ENCODE peak calls at places on chromosomes 4 and X, in seven cellular contexts. One of them, this sample, is unnamed.

GRCh38 chr4:108620933-108621905 is 843 bp downstream of the RPL34 start:
- DNase-seq in sigmoid colon: no peak
- DNase-seq in A549: no peak
- DNase-seq in left ventricle myocardium inferior: no peak
- DNase-seq in upper lobe of right lung: no peak
- DNase-seq in epithelial cell of esophagus: peak; percentile 14
- DNase-seq in DND-41: no peak
- DNase-seq in this sample: no peak

GRCh38 chr4:116824172-116824571 is 261.2 kb downstream of the TRAM1L1 start:
- DNase-seq in upper lobe of right lung: no peak
- DNase-seq in sigmoid colon: no peak
- DNase-seq in DND-41: no peak
- DNase-seq in left ventricle myocardium inferior: no peak
- DNase-seq in A549: no peak
- DNase-seq in epithelial cell of esophagus: no peak
- DNase-seq in this sample: no peak

GRCh38 chr4:8427761-8428287 is 12.7 kb downstream of the ACOX3 start:
- DNase-seq in epithelial cell of esophagus: peak; percentile 9
- DNase-seq in A549: no peak
- DNase-seq in sigmoid colon: peak; percentile 76
- DNase-seq in DND-41: no peak
- DNase-seq in left ventricle myocardium inferior: peak; percentile 37
- DNase-seq in upper lobe of right lung: no peak
- DNase-seq in this sample: no peak

GRCh38 chr4:40963912-40964478 is 214.2 kb downstream of the NSUN7 start:
- DNase-seq in A549: no peak
- DNase-seq in sigmoid colon: no peak
- DNase-seq in left ventricle myocardium inferior: no peak
- DNase-seq in epithelial cell of esophagus: peak; percentile 7
- DNase-seq in upper lobe of right lung: no peak
- DNase-seq in DND-41: no peak
- DNase-seq in this sample: no peak

GRCh38 chrX:106783716-106784115 is 18.8 kb upstream of the TBC1D8B start:
- DNase-seq in left ventricle myocardium inferior: no peak
- DNase-seq in DND-41: no peak
- DNase-seq in epithelial cell of esophagus: no peak
- DNase-seq in sigmoid colon: no peak
- DNase-seq in A549: no peak
- DNase-seq in upper lobe of right lung: no peak
- DNase-seq in this sample: no peak

GRCh38 chr4:86769794-86770193 is 79.4 kb downstream of the SLC10A6 start:
- DNase-seq in upper lobe of right lung: no peak
- DNase-seq in DND-41: no peak
- DNase-seq in left ventricle myocardium inferior: no peak
- DNase-seq in A549: no peak
- DNase-seq in sigmoid colon: no peak
- DNase-seq in epithelial cell of esophagus: no peak
- DNase-seq in this sample: no peak

GRCh38 chr4:134388351-134388750 is 186.8 kb upstream of the PABPC4L start:
- DNase-seq in A549: no peak
- DNase-seq in left ventricle myocardium inferior: no peak
- DNase-seq in epithelial cell of esophagus: no peak
- DNase-seq in DND-41: no peak
- DNase-seq in sigmoid colon: no peak
- DNase-seq in upper lobe of right lung: no peak
- DNase-seq in this sample: no peak

GRCh38 chr4:54553001-54553400 is 104.8 kb upstream of the KIT start:
- DNase-seq in left ventricle myocardium inferior: no peak
- DNase-seq in epithelial cell of esophagus: no peak
- DNase-seq in A549: no peak
- DNase-seq in sigmoid colon: no peak
- DNase-seq in DND-41: no peak
- DNase-seq in upper lobe of right lung: no peak
- DNase-seq in this sample: peak; percentile 63

GRCh38 chrX:112477653-112478052 is 202.1 kb downstream of the LHFPL1 start:
- DNase-seq in left ventricle myocardium inferior: no peak
- DNase-seq in A549: no peak
- DNase-seq in DND-41: no peak
- DNase-seq in upper lobe of right lung: no peak
- DNase-seq in sigmoid colon: no peak
- DNase-seq in epithelial cell of esophagus: no peak
- DNase-seq in this sample: no peak

GRCh38 chr4:81030617-81031388 is at the start of gene BMP3:
- DNase-seq in left ventricle myocardium inferior: no peak
- DNase-seq in DND-41: no peak
- DNase-seq in A549: no peak
- DNase-seq in upper lobe of right lung: peak; percentile 83
- DNase-seq in epithelial cell of esophagus: peak; percentile 8
- DNase-seq in sigmoid colon: peak; percentile 86
- DNase-seq in this sample: no peak

GRCh38 chrX:153414838-153415552 is 3.7 kb downstream of the ZFP92 start:
- DNase-seq in sigmoid colon: no peak
- DNase-seq in DND-41: no peak
- DNase-seq in upper lobe of right lung: peak; percentile 70
- DNase-seq in left ventricle myocardium inferior: peak; percentile 27
- DNase-seq in A549: no peak
- DNase-seq in epithelial cell of esophagus: no peak
- DNase-seq in this sample: no peak

GRCh38 chr4:128757712-128758111 is 51.8 kb upstream of the JADE1 start:
- DNase-seq in DND-41: no peak
- DNase-seq in upper lobe of right lung: no peak
- DNase-seq in left ventricle myocardium inferior: peak; percentile 58
- DNase-seq in sigmoid colon: peak; percentile 75
- DNase-seq in epithelial cell of esophagus: no peak
- DNase-seq in A549: no peak
- DNase-seq in this sample: no peak

GRCh38 chr4:86482851-86483490 is 111.1 kb upstream of the PTPN13 start:
- DNase-seq in sigmoid colon: no peak
- DNase-seq in epithelial cell of esophagus: no peak
- DNase-seq in upper lobe of right lung: no peak
- DNase-seq in DND-41: peak; percentile 42
- DNase-seq in A549: no peak
- DNase-seq in left ventricle myocardium inferior: no peak
- DNase-seq in this sample: no peak

GRCh38 chr4:146255874-146256273 is 41.5 kb downstream of the REELD1 start:
- DNase-seq in sigmoid colon: no peak
- DNase-seq in DND-41: no peak
- DNase-seq in A549: no peak
- DNase-seq in upper lobe of right lung: no peak
- DNase-seq in epithelial cell of esophagus: peak; percentile 36
- DNase-seq in left ventricle myocardium inferior: no peak
- DNase-seq in this sample: peak; percentile 61

GRCh38 chr4:153216546-153216945 is 12.3 kb downstream of the TRIM2 start:
- DNase-seq in sigmoid colon: no peak
- DNase-seq in A549: no peak
- DNase-seq in DND-41: no peak
- DNase-seq in epithelial cell of esophagus: no peak
- DNase-seq in left ventricle myocardium inferior: no peak
- DNase-seq in upper lobe of right lung: no peak
- DNase-seq in this sample: no peak

GRCh38 chr4:185318679-185319078 is 77.0 kb downstream of the LRP2BP start:
- DNase-seq in DND-41: no peak
- DNase-seq in upper lobe of right lung: no peak
- DNase-seq in sigmoid colon: no peak
- DNase-seq in epithelial cell of esophagus: peak; percentile 51
- DNase-seq in A549: no peak
- DNase-seq in left ventricle myocardium inferior: no peak
- DNase-seq in this sample: no peak

GRCh38 chr4:62531731-62532130 is 1331.6 kb downstream of the ADGRL3 start:
- DNase-seq in left ventricle myocardium inferior: no peak
- DNase-seq in sigmoid colon: no peak
- DNase-seq in A549: no peak
- DNase-seq in upper lobe of right lung: no peak
- DNase-seq in DND-41: no peak
- DNase-seq in epithelial cell of esophagus: no peak
- DNase-seq in this sample: no peak

GRCh38 chr4:143432258-143432591 is 81.3 kb upstream of the SMARCA5 start:
- DNase-seq in DND-41: no peak
- DNase-seq in left ventricle myocardium inferior: no peak
- DNase-seq in sigmoid colon: no peak
- DNase-seq in epithelial cell of esophagus: no peak
- DNase-seq in upper lobe of right lung: no peak
- DNase-seq in A549: no peak
- DNase-seq in this sample: no peak

GRCh38 chr4:163448541-163449203 is 24.9 kb downstream of the TKTL2 start:
- DNase-seq in sigmoid colon: no peak
- DNase-seq in DND-41: no peak
- DNase-seq in upper lobe of right lung: no peak
- DNase-seq in A549: no peak
- DNase-seq in epithelial cell of esophagus: peak; percentile 88
- DNase-seq in left ventricle myocardium inferior: no peak
- DNase-seq in this sample: no peak

GRCh38 chrX:69229436-69229835 is 64.2 kb upstream of the PJA1 start:
- DNase-seq in left ventricle myocardium inferior: no peak
- DNase-seq in DND-41: no peak
- DNase-seq in sigmoid colon: no peak
- DNase-seq in epithelial cell of esophagus: peak; percentile 78
- DNase-seq in upper lobe of right lung: no peak
- DNase-seq in A549: no peak
- DNase-seq in this sample: peak; percentile 36

GRCh38 chrX:386768-387575 is at the start of gene PPP2R3B:
- DNase-seq in upper lobe of right lung: peak; percentile 100
- DNase-seq in DND-41: peak; percentile 98
- DNase-seq in sigmoid colon: peak; percentile 100
- DNase-seq in left ventricle myocardium inferior: peak; percentile 99
- DNase-seq in epithelial cell of esophagus: peak; percentile 98
- DNase-seq in A549: peak; percentile 99
- DNase-seq in this sample: peak; percentile 79

GRCh38 chrX:105050921-105051320 is 169.6 kb downstream of the TEX13A start:
- DNase-seq in DND-41: no peak
- DNase-seq in left ventricle myocardium inferior: no peak
- DNase-seq in upper lobe of right lung: peak; percentile 13
- DNase-seq in A549: no peak
- DNase-seq in sigmoid colon: no peak
- DNase-seq in epithelial cell of esophagus: no peak
- DNase-seq in this sample: no peak

GRCh38 chrX:85244411-85245210 is 820 bp downstream of the ZNF711 start:
- DNase-seq in A549: peak; percentile 5
- DNase-seq in DND-41: peak; percentile 53
- DNase-seq in epithelial cell of esophagus: no peak
- DNase-seq in upper lobe of right lung: peak; percentile 46
- DNase-seq in sigmoid colon: no peak
- DNase-seq in left ventricle myocardium inferior: no peak
- DNase-seq in this sample: no peak
- H3K4me3 ChIP-seq in A549: peak overlapping the region; percentile 83
- H3K4me3 ChIP-seq in DND-41: peak overlapping the region; percentile 84
- H3K4me3 ChIP-seq in epithelial cell of esophagus: peak overlapping the region; percentile 64
- H3K4me3 ChIP-seq in upper lobe of right lung: peak overlapping the region; percentile 50
- H3K4me3 ChIP-seq in sigmoid colon: peak overlapping the region; percentile 56
- H3K4me3 ChIP-seq in left ventricle myocardium inferior: peak overlapping the region; percentile 67
- H3K4me3 ChIP-seq in this sample: peak overlapping the region; percentile 72

GRCh38 chrX:41858161-41858775 is 65.1 kb downstream of the CASK start:
- DNase-seq in DND-41: no peak
- DNase-seq in left ventricle myocardium inferior: no peak
- DNase-seq in epithelial cell of esophagus: no peak
- DNase-seq in sigmoid colon: no peak
- DNase-seq in A549: no peak
- DNase-seq in upper lobe of right lung: no peak
- DNase-seq in this sample: no peak
- TF ChIP-seq CTCF in DND-41: no peak
- TF ChIP-seq CTCF in left ventricle myocardium inferior: no peak
- TF ChIP-seq CTCF in epithelial cell of esophagus: no peak
- TF ChIP-seq CTCF in sigmoid colon: no peak
- TF ChIP-seq CTCF in A549: no peak
- TF ChIP-seq CTCF in upper lobe of right lung: no peak
- TF ChIP-seq CTCF in this sample: no peak

GRCh38 chr4:102901804-102902203 is 33.0 kb downstream of the CISD2 start:
- DNase-seq in sigmoid colon: no peak
- DNase-seq in epithelial cell of esophagus: no peak
- DNase-seq in DND-41: no peak
- DNase-seq in upper lobe of right lung: no peak
- DNase-seq in left ventricle myocardium inferior: no peak
- DNase-seq in A549: no peak
- DNase-seq in this sample: no peak
- H3K4me3 ChIP-seq in sigmoid colon: no peak overlapping the region
- H3K4me3 ChIP-seq in epithelial cell of esophagus: no peak overlapping the region
- H3K4me3 ChIP-seq in DND-41: no peak overlapping the region
- H3K4me3 ChIP-seq in upper lobe of right lung: no peak overlapping the region
- H3K4me3 ChIP-seq in left ventricle myocardium inferior: no peak overlapping the region
- H3K4me3 ChIP-seq in A549: no peak overlapping the region
- H3K4me3 ChIP-seq in this sample: no peak overlapping the region

GRCh38 chrX:120309873-120310730 is 1.2 kb downstream of the TMEM255A start:
- DNase-seq in upper lobe of right lung: no peak
- DNase-seq in sigmoid colon: no peak
- DNase-seq in left ventricle myocardium inferior: no peak
- DNase-seq in DND-41: no peak
- DNase-seq in A549: peak; percentile 22
- DNase-seq in epithelial cell of esophagus: peak; percentile 41
- DNase-seq in this sample: no peak

GRCh38 chrX:120311632-120312000 is 355 bp upstream of the TMEM255A start:
- DNase-seq in DND-41: no peak
- DNase-seq in A549: no peak
- DNase-seq in sigmoid colon: no peak
- DNase-seq in epithelial cell of esophagus: no peak
- DNase-seq in upper lobe of right lung: no peak
- DNase-seq in left ventricle myocardium inferior: no peak
- DNase-seq in this sample: no peak

GRCh38 chrX:120308558-120308957 is 2.7 kb downstream of the TMEM255A start:
- DNase-seq in sigmoid colon: no peak
- DNase-seq in upper lobe of right lung: no peak
- DNase-seq in epithelial cell of esophagus: no peak
- DNase-seq in A549: no peak
- DNase-seq in left ventricle myocardium inferior: no peak
- DNase-seq in DND-41: no peak
- DNase-seq in this sample: no peak

GRCh38 chrX:120310861-120311631 is at the start of gene TMEM255A:
- DNase-seq in left ventricle myocardium inferior: no peak
- DNase-seq in sigmoid colon: peak; percentile 68
- DNase-seq in DND-41: no peak
- DNase-seq in epithelial cell of esophagus: peak; percentile 24
- DNase-seq in A549: no peak
- DNase-seq in upper lobe of right lung: peak; percentile 61
- DNase-seq in this sample: no peak

DNA sequence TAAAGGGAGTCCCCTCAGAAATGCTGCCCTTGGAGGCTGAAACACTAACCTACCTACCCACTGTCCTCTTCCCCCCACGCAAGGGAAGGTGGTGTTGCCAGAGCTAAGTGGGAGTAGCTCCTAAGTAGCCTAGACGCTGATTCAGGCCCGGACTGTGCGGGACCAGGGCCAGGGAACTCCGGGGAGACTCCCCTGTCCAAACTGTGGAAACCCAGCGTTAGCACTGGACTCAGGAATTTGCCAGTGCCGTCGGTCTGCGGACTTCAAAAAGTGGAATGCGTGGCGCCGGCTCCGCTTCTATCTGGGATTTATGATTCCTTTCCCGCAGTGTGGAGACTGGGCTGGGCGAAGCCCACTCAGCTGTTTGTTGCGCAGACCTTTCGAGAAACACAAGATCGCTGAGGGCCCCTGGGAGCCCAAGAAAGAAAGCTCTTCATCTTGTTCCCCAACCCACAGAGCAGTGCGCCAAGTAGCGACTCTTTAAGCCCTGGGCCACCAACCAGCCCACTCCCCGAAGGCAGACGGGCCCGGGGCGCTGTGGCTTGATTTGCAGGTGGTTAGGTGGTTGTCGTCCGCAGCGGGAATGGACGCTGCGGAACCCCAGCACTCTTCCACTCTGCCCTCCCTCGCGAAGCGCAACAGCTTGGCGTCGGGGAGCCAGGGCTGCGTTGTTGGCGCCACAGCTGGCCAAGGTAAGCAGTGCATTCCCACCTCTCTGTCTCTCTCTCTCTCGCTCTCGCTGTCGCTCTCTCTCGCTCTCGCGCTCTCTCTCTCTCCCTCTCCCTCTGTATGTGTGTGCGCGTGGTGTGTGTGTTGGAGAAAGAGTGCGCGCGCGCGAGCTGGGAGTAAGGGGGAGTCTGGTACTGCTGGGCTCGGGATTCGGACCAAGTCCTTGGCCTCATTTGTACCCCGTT is 2.0 kb downstream of the TMEM255A start:
- DNase-seq in upper lobe of right lung: peak; percentile 82
- DNase-seq in A549: peak; percentile 36
- DNase-seq in left ventricle myocardium inferior: peak; percentile 33
- DNase-seq in DND-41: no peak
- DNase-seq in sigmoid colon: peak; percentile 79
- DNase-seq in epithelial cell of esophagus: peak; percentile 77
- DNase-seq in this sample: no peak
- TF ChIP-seq CTCF in upper lobe of right lung: peak; percentile 39
- TF ChIP-seq CTCF in A549: peak; percentile 37
- TF ChIP-seq CTCF in left ventricle myocardium inferior: peak; percentile 47
- TF ChIP-seq CTCF in DND-41: no peak
- TF ChIP-seq CTCF in sigmoid colon: no peak
- TF ChIP-seq CTCF in epithelial cell of esophagus: peak; percentile 61
- TF ChIP-seq CTCF in this sample: peak; percentile 51

This sample was measured in AG04449.